ENCODE peak calls at places on chromosomes 6 and 20, in ten cellular contexts. S, V, J, T, B, F, L, Y, D and Z are unnamed samples.

GRCh38 chr6:31664790-31665500 is at the start of gene GPANK1:
- DNase-seq in Y (peak), S (peak), D (peak), T (peak), V (peak), L (peak), B (peak), J (peak), F (peak), Z (peak)

GRCh38 chr6:40585661-40586269 is 1.4 kb downstream of the LRFN2 start:
- DNase-seq in L (peak), T (peak), F (no peak), D (no peak), B (no peak), J (peak), V (no peak), Y (no peak), S (no peak), Z (no peak)

GRCh38 chr20:3209946-3210317 is 634 bp downstream of the ITPA start:
- DNase-seq in B (no peak), Y (no peak), S (peak), D (no peak), J (no peak), F (no peak), V (no peak), T (no peak), L (no peak), Z (no peak)

GRCh38 chr6:113969888-113970807 is 800 bp downstream of the HDAC2 start:
- DNase-seq in J (peak), T (peak), B (peak), S (peak), Y (peak), L (peak), V (peak), F (peak), D (peak), Z (peak)

GRCh38 chr6:56864171-56864616 is 90.7 kb upstream of the BEND6 start:
- DNase-seq in J (no peak), B (no peak), L (no peak), Y (no peak), S (peak), T (no peak), V (no peak), F (no peak), D (no peak), Z (no peak)

GRCh38 chr6:8888468-8888867 is 453.1 kb upstream of the SLC35B3 start:
- DNase-seq in J (no peak), S (no peak), V (no peak), L (no peak), D (peak), B (no peak), T (no peak), Y (no peak), F (no peak), Z (no peak)

GRCh38 chr6:137641474-137642077 is 147.4 kb upstream of the OLIG3 start:
- DNase-seq in Y (peak), J (peak), V (peak), L (peak), T (peak), B (peak), S (peak), D (peak), F (peak), Z (no peak)

GRCh38 chr6:108650325-108650724 is 89.6 kb downstream of the FOXO3 start:
- DNase-seq in J (no peak), S (no peak), L (no peak), F (no peak), B (no peak), D (no peak), Y (no peak), V (no peak), T (no peak), Z (no peak)

GRCh38 chr6:167207527-167207926 is 49.7 kb upstream of the GPR31 start:
- DNase-seq in B (no peak), F (no peak), L (no peak), Y (no peak), S (no peak), V (no peak), J (no peak), D (no peak), T (no peak), Z (no peak)

GRCh38 chr6:138523347-138524210 is 24.3 kb upstream of the NHSL1 start:
- DNase-seq in S (no peak), J (no peak), F (no peak), V (no peak), B (no peak), T (no peak), D (no peak), Y (no peak), L (no peak), Z (no peak)